ENCODE peak calls at places on chromosomes 16 and 17, in nine cellular contexts. C is NCI-H460; S is aorta; R is nephron progenitor cell; F is NCI-H2171 treated with DMSO at 0.1 percent for 48 hours; U is mucosa of descending colon; O is stimulated activated CD8-positive, alpha-beta memory T cell treated with anti-CD3 and anti-CD28 coated beads, Interleukin-4, amount 100 ng/mL, for 4 hours; L is NCI-H1105 treated with DMSO at 0.1 percent for 48 hours; M is activated effector memory CD4-positive, alpha-beta T cell treated with anti-CD3 and anti-CD28 coated beads, Interleukin-2, amount 50 U/mL, for 16 hours. K is an unnamed sample.

GRCh38 chr16:86508947-86509758 is 1.2 kb upstream of the FOXF1 start:
- DNase-seq in L (no peak), C (peak; percentile 29), U (peak; percentile 63), O (no peak), F (no peak), R (peak; percentile 63), M (no peak), S (peak; percentile 87), K (no peak)

GRCh38 chr16:24853830-24854229 is 8.1 kb downstream of the SLC5A11 start:
- DNase-seq in R (no peak), L (peak; percentile 10), M (no peak), U (no peak), O (no peak), F (no peak), C (no peak), S (no peak), K (peak; percentile 80)

GRCh38 chr17:82097187-82097918 is 683 bp downstream of the FASN start:
- DNase-seq in U (peak; percentile 78), L (no peak), M (peak; percentile 74), F (no peak), S (no peak), R (peak; percentile 69), C (peak; percentile 30), O (no peak), K (no peak)

GRCh38 chr16:55495616-55496289 is 13.1 kb upstream of the LPCAT2 start:
- DNase-seq in F (no peak), O (no peak), S (no peak), M (no peak), L (peak; percentile 90), R (no peak), C (no peak), U (no peak), K (no peak)

GRCh38 chr16:17076121-17076757 is 394.5 kb downstream of the XYLT1 start:
- DNase-seq in S (no peak), M (no peak), C (peak; percentile 88), L (no peak), U (no peak), R (no peak), F (no peak), O (no peak), K (no peak)

GRCh38 chr17:29581583-29582253 is 7.7 kb downstream of the GIT1 start:
- DNase-seq in M (peak; percentile 59), L (peak; percentile 47), O (no peak), C (no peak), R (no peak), U (peak; percentile 54), S (no peak), F (peak; percentile 71), K (peak; percentile 59)

GRCh38 chr17:50272246-50272645 is 2.0 kb upstream of the TMEM92 start:
- DNase-seq in O (no peak), M (peak; percentile 56), L (no peak), C (no peak), S (no peak), R (no peak), F (no peak), U (no peak), K (no peak)

GRCh38 chr16:4032768-4033167 is 83.5 kb downstream of the ADCY9 start:
- DNase-seq in F (no peak), O (no peak), R (no peak), M (no peak), L (no peak), U (peak; percentile 82), C (no peak), S (peak; percentile 89), K (no peak)

GRCh38 chr16:65832679-65833078 is 533.8 kb upstream of the CDH5 start:
- DNase-seq in L (no peak), M (no peak), S (no peak), U (no peak), C (no peak), F (no peak), O (no peak), R (no peak), K (no peak)

GRCh38 chr17:37608369-37609169 is 649 bp downstream of the SYNRG start:
- DNase-seq in U (no peak), M (no peak), C (peak; percentile 6), R (no peak), L (peak; percentile 36), O (no peak), S (no peak), F (peak; percentile 65), K (no peak)

K was measured in nucleus accumbens.